ENCODE peak calls at places on chromosomes 6 and 20, in seven cellular contexts. One of them, this sample, is unnamed.
A peak's percentile ranks its signal among the peaks of the same experiment; 100 is the strongest.

GRCh38 chr6:169970306-169970988 is 219.0 kb downstream of the ERMARD start:
- DNase-seq in colonic mucosa: peak; percentile 4
- DNase-seq in lower lobe of right lung: no peak
- DNase-seq in HL-60: no peak
- DNase-seq in endothelial cell of umbilical vein: no peak
- DNase-seq in HCT116: no peak
- DNase-seq in neural crest cell: no peak
- DNase-seq in this sample: no peak

GRCh38 chr6:165834613-165835259 is 171.7 kb upstream of the PDE10A start:
- DNase-seq in HL-60: no peak
- DNase-seq in endothelial cell of umbilical vein: no peak
- DNase-seq in HCT116: no peak
- DNase-seq in lower lobe of right lung: peak; percentile 91
- DNase-seq in colonic mucosa: peak; percentile 89
- DNase-seq in neural crest cell: no peak
- DNase-seq in this sample: no peak

GRCh38 chr6:24888967-24889366 is 46.8 kb downstream of the RIPOR2 start:
- DNase-seq in endothelial cell of umbilical vein: no peak
- DNase-seq in HCT116: no peak
- DNase-seq in colonic mucosa: no peak
- DNase-seq in neural crest cell: no peak
- DNase-seq in lower lobe of right lung: no peak
- DNase-seq in HL-60: no peak
- DNase-seq in this sample: no peak

GRCh38 chr20:62202083-62202395 is 18.0 kb downstream of the HRH3 start:
- DNase-seq in HCT116: no peak
- DNase-seq in colonic mucosa: no peak
- DNase-seq in neural crest cell: no peak
- DNase-seq in lower lobe of right lung: peak; percentile 28
- DNase-seq in endothelial cell of umbilical vein: no peak
- DNase-seq in HL-60: no peak
- DNase-seq in this sample: peak; percentile 71

GRCh38 chr6:125201961-125202729 is 48.6 kb downstream of the TPD52L1 start:
- DNase-seq in HCT116: peak; percentile 81
- DNase-seq in HL-60: no peak
- DNase-seq in endothelial cell of umbilical vein: peak; percentile 77
- DNase-seq in colonic mucosa: peak; percentile 78
- DNase-seq in lower lobe of right lung: peak; percentile 70
- DNase-seq in neural crest cell: no peak
- DNase-seq in this sample: no peak

GRCh38 chr6:111804627-111805235 is 68.5 kb downstream of the FYN start:
- DNase-seq in colonic mucosa: no peak
- DNase-seq in endothelial cell of umbilical vein: peak; percentile 81
- DNase-seq in HCT116: no peak
- DNase-seq in neural crest cell: no peak
- DNase-seq in HL-60: no peak
- DNase-seq in lower lobe of right lung: no peak
- DNase-seq in this sample: no peak

GRCh38 chr20:35886537-35886936 is 67.8 kb downstream of the SCAND1 start:
- DNase-seq in endothelial cell of umbilical vein: no peak
- DNase-seq in HCT116: no peak
- DNase-seq in colonic mucosa: no peak
- DNase-seq in HL-60: no peak
- DNase-seq in neural crest cell: no peak
- DNase-seq in lower lobe of right lung: no peak
- DNase-seq in this sample: no peak

GRCh38 chr6:29647927-29648642 is 8.8 kb upstream of the MOG start:
- DNase-seq in endothelial cell of umbilical vein: peak; percentile 29
- DNase-seq in neural crest cell: no peak
- DNase-seq in HCT116: peak; percentile 48
- DNase-seq in HL-60: no peak
- DNase-seq in lower lobe of right lung: no peak
- DNase-seq in colonic mucosa: no peak
- DNase-seq in this sample: no peak

GRCh38 chr6:41706876-41707564 is 28.4 kb downstream of the TFEB start:
- DNase-seq in colonic mucosa: no peak
- DNase-seq in HCT116: no peak
- DNase-seq in lower lobe of right lung: no peak
- DNase-seq in endothelial cell of umbilical vein: no peak
- DNase-seq in HL-60: peak; percentile 67
- DNase-seq in neural crest cell: no peak
- DNase-seq in this sample: no peak

GRCh38 chr6:45714795-45715507 is 300.7 kb downstream of the CLIC5 start:
- DNase-seq in neural crest cell: peak; percentile 44
- DNase-seq in endothelial cell of umbilical vein: peak; percentile 80
- DNase-seq in HL-60: no peak
- DNase-seq in lower lobe of right lung: no peak
- DNase-seq in colonic mucosa: peak; percentile 63
- DNase-seq in HCT116: peak; percentile 73
- DNase-seq in this sample: no peak

GRCh38 chr6:1849686-1850580 is 240.2 kb downstream of the FOXC1 start:
- DNase-seq in HCT116: no peak
- DNase-seq in HL-60: no peak
- DNase-seq in neural crest cell: no peak
- DNase-seq in lower lobe of right lung: no peak
- DNase-seq in endothelial cell of umbilical vein: peak; percentile 16
- DNase-seq in colonic mucosa: no peak
- DNase-seq in this sample: no peak

GRCh38 chr6:29763491-29764289 is 40.5 kb downstream of the HLA-F start:
- DNase-seq in colonic mucosa: peak; percentile 9
- DNase-seq in lower lobe of right lung: no peak
- DNase-seq in HCT116: no peak
- DNase-seq in HL-60: no peak
- DNase-seq in endothelial cell of umbilical vein: peak; percentile 95
- DNase-seq in neural crest cell: no peak
- DNase-seq in this sample: no peak

GRCh38 chr6:56491606-56492328 is 150.9 kb downstream of the DST start:
- DNase-seq in HL-60: no peak
- DNase-seq in neural crest cell: no peak
- DNase-seq in lower lobe of right lung: no peak
- DNase-seq in HCT116: no peak
- DNase-seq in endothelial cell of umbilical vein: peak; percentile 88
- DNase-seq in colonic mucosa: no peak
- DNase-seq in this sample: no peak

GRCh38 chr6:24323632-24324337 is 34.1 kb downstream of the DCDC2 start:
- DNase-seq in HCT116: no peak
- DNase-seq in endothelial cell of umbilical vein: no peak
- DNase-seq in lower lobe of right lung: no peak
- DNase-seq in colonic mucosa: no peak
- DNase-seq in HL-60: no peak
- DNase-seq in neural crest cell: no peak
- DNase-seq in this sample: no peak

GRCh38 chr6:138086573-138087196 is 20.5 kb downstream of the PERP start:
- DNase-seq in colonic mucosa: no peak
- DNase-seq in lower lobe of right lung: no peak
- DNase-seq in endothelial cell of umbilical vein: no peak
- DNase-seq in HCT116: peak; percentile 85
- DNase-seq in neural crest cell: no peak
- DNase-seq in HL-60: no peak
- DNase-seq in this sample: no peak

GRCh38 chr6:95489185-95489863 is 88.0 kb upstream of the MANEA start:
- DNase-seq in lower lobe of right lung: no peak
- DNase-seq in colonic mucosa: no peak
- DNase-seq in HCT116: no peak
- DNase-seq in endothelial cell of umbilical vein: no peak
- DNase-seq in HL-60: no peak
- DNase-seq in neural crest cell: no peak
- DNase-seq in this sample: no peak

GRCh38 chr6:15401769-15402250 is 155.9 kb downstream of the JARID2 start:
- DNase-seq in endothelial cell of umbilical vein: no peak
- DNase-seq in HL-60: no peak
- DNase-seq in neural crest cell: no peak
- DNase-seq in HCT116: no peak
- DNase-seq in colonic mucosa: no peak
- DNase-seq in lower lobe of right lung: no peak
- DNase-seq in this sample: no peak

GRCh38 chr20:50267041-50267865 is 76.6 kb downstream of the CEBPB start:
- DNase-seq in HCT116: peak; percentile 67
- DNase-seq in colonic mucosa: peak; percentile 93
- DNase-seq in neural crest cell: no peak
- DNase-seq in lower lobe of right lung: peak; percentile 85
- DNase-seq in HL-60: peak; percentile 64
- DNase-seq in endothelial cell of umbilical vein: no peak
- DNase-seq in this sample: no peak

DNA sequence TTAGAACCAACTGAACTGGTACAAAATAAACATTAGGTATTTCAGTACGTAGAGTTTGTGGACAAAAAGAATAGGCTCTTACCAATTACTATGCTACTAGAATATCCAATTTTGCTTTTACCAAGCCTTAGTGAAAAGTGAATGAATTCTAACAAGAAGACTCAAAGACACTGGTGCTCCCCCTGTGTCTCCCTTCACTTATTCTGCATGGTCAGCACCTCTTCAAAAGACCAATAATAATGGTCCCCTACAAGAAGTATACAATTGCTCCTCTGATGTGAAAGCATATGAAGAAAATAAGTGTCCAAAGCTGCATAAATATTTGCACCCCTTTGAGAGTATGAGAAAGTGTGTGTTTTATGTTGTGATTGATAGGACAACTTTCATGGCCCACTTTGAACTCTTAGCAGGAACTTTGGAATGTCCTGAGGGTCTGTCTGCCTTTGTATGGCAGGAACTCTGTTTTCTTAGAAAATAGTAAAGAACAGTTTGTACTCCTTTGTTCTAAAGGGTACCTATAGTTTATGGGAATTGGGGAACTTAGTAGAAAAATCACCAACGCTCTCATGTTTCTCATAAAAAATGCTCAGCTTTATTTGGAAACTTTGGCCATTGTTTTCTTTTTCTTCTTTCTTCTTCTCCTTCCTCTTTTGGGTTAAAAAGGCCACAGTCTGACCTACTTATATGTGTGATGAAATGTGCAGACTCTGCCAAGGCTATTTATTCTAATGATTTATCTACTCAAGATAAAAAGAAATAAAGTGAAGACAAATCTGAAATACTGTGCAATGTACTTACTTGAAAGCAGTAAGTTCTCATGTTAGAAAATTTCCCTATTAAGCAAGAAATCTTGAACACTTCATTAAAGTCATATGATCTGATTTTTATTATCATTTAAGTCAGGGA is 352.5 kb downstream of the LAMA2 start:
- DNase-seq in endothelial cell of umbilical vein: no peak
- DNase-seq in neural crest cell: no peak
- DNase-seq in HCT116: no peak
- DNase-seq in HL-60: no peak
- DNase-seq in colonic mucosa: no peak
- DNase-seq in lower lobe of right lung: no peak
- DNase-seq in this sample: no peak
- TF ChIP-seq CTCF in endothelial cell of umbilical vein: no peak
- TF ChIP-seq CTCF in neural crest cell: no peak
- TF ChIP-seq CTCF in HCT116: no peak
- TF ChIP-seq CTCF in HL-60: no peak
- TF ChIP-seq CTCF in colonic mucosa: no peak
- TF ChIP-seq CTCF in lower lobe of right lung: no peak
- TF ChIP-seq CTCF in this sample: no peak

GRCh38 chr6:37018152-37019064 is 13.0 kb downstream of the FGD2 start:
- DNase-seq in neural crest cell: peak; percentile 84
- DNase-seq in colonic mucosa: peak; percentile 92
- DNase-seq in lower lobe of right lung: peak; percentile 91
- DNase-seq in endothelial cell of umbilical vein: peak; percentile 85
- DNase-seq in HL-60: no peak
- DNase-seq in HCT116: peak; percentile 75
- DNase-seq in this sample: no peak

GRCh38 chr6:37019065-37019450 is 13.6 kb downstream of the FGD2 start:
- DNase-seq in endothelial cell of umbilical vein: no peak
- DNase-seq in HL-60: no peak
- DNase-seq in lower lobe of right lung: no peak
- DNase-seq in colonic mucosa: no peak
- DNase-seq in neural crest cell: no peak
- DNase-seq in HCT116: no peak
- DNase-seq in this sample: no peak

GRCh38 chr6:37020426-37021211 is 15.2 kb downstream of the FGD2 start:
- DNase-seq in lower lobe of right lung: no peak
- DNase-seq in endothelial cell of umbilical vein: no peak
- DNase-seq in colonic mucosa: peak; percentile 81
- DNase-seq in HCT116: no peak
- DNase-seq in neural crest cell: no peak
- DNase-seq in HL-60: no peak
- DNase-seq in this sample: no peak

GRCh38 chr6:37022135-37022863 is 16.8 kb downstream of the FGD2 start:
- DNase-seq in endothelial cell of umbilical vein: no peak
- DNase-seq in neural crest cell: no peak
- DNase-seq in lower lobe of right lung: peak; percentile 28
- DNase-seq in HCT116: no peak
- DNase-seq in colonic mucosa: no peak
- DNase-seq in HL-60: no peak
- DNase-seq in this sample: no peak

DNA sequence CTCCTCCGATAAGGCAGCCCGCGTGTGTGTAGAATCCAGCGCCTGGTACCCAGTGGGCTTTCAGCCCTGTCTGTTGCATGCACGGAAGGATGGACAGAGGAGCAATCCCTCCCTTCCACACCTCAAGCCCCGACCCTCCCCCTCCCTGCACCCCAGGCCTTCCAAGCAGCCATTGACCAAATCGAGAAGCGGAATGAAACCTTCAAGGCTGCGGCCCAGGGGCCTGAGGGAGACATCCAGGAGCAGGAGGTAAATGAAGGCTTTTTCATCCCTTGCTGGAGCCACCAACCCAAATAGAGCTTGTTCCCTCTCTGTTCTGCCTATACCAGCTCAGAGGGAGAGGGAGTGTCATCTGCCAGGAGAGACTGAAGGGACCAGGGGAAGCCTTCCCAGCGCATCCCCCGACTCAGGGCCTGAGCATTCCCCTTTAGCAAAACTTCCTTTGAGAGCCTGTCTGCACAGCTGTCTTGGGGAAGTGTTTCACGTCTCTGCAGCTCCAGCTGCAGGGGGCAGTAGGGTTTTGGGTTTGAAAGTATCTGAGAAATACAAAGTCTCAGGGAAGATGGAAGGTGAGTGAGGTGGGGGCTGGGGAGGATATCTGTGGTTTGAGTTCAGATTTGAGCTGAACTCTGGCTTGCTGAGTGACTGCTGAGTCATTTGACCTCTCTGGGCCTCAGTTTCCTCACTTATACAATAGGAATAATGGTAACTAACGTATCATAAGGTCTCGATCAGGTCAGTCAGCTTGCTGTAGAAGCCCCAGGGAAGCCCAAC is 16.1 kb downstream of the FGD2 start:
- DNase-seq in lower lobe of right lung: no peak
- DNase-seq in HL-60: no peak
- DNase-seq in endothelial cell of umbilical vein: peak; percentile 51
- DNase-seq in HCT116: no peak
- DNase-seq in neural crest cell: no peak
- DNase-seq in colonic mucosa: no peak
- DNase-seq in this sample: no peak
- TF ChIP-seq CTCF in lower lobe of right lung: peak; percentile 10
- TF ChIP-seq CTCF in HL-60: peak; percentile 49
- TF ChIP-seq CTCF in endothelial cell of umbilical vein: peak; percentile 46
- TF ChIP-seq CTCF in HCT116: peak; percentile 61
- TF ChIP-seq CTCF in neural crest cell: peak; percentile 60
- TF ChIP-seq CTCF in colonic mucosa: no peak
- TF ChIP-seq CTCF in this sample: peak; percentile 78

GRCh38 chr20:37333848-37334318 is 12.1 kb upstream of the SRC start:
- DNase-seq in colonic mucosa: no peak
- DNase-seq in endothelial cell of umbilical vein: no peak
- DNase-seq in HCT116: no peak
- DNase-seq in neural crest cell: no peak
- DNase-seq in lower lobe of right lung: no peak
- DNase-seq in HL-60: no peak
- DNase-seq in this sample: peak; percentile 75
- TF ChIP-seq CTCF in colonic mucosa: no peak
- TF ChIP-seq CTCF in endothelial cell of umbilical vein: no peak
- TF ChIP-seq CTCF in HCT116: no peak
- TF ChIP-seq CTCF in neural crest cell: no peak
- TF ChIP-seq CTCF in lower lobe of right lung: no peak
- TF ChIP-seq CTCF in HL-60: no peak
- TF ChIP-seq CTCF in this sample: no peak

GRCh38 chr6:82257088-82257774 is 9.7 kb upstream of the IBTK start:
- DNase-seq in endothelial cell of umbilical vein: no peak
- DNase-seq in HL-60: no peak
- DNase-seq in HCT116: no peak
- DNase-seq in colonic mucosa: no peak
- DNase-seq in neural crest cell: no peak
- DNase-seq in lower lobe of right lung: no peak
- DNase-seq in this sample: no peak
- TF ChIP-seq CTCF in endothelial cell of umbilical vein: no peak
- TF ChIP-seq CTCF in HL-60: no peak
- TF ChIP-seq CTCF in HCT116: peak; percentile 16
- TF ChIP-seq CTCF in colonic mucosa: no peak
- TF ChIP-seq CTCF in neural crest cell: no peak
- TF ChIP-seq CTCF in lower lobe of right lung: no peak
- TF ChIP-seq CTCF in this sample: peak; percentile 39

This sample was measured in chondrocyte.